ENCODE peak calls at places on chromosomes 3 and 15, in ten cellular contexts. K, N, U, G, Q, F, M, P, H and C are unnamed samples.

GRCh38 chr15:68431792-68432401 is at the start of gene ITGA11:
- DNase-seq in K (peak), N (peak), U (peak), G (peak), Q (no peak), F (peak), M (peak), P (peak), H (peak), C (no peak)

GRCh38 chr15:66765478-66766281 is 63.6 kb downstream of the SMAD6 start:
- DNase-seq in K (no peak), N (peak), U (no peak), G (peak), Q (peak), F (peak), M (no peak), P (no peak), H (no peak), C (no peak)

GRCh38 chr15:67824900-67825879 is at the start of gene SKOR1:
- DNase-seq in K (peak), N (no peak), U (peak), G (no peak), Q (no peak), F (no peak), M (peak), P (peak), H (no peak), C (no peak)

GRCh38 chr15:78291052-78291451 is 8.4 kb downstream of the SKIC8 start:
- DNase-seq in K (no peak), N (no peak), U (no peak), G (no peak), Q (no peak), F (no peak), M (no peak), P (no peak), H (no peak), C (no peak)

GRCh38 chr15:64894395-64895056 is 17.2 kb upstream of the ANKDD1A start:
- DNase-seq in K (no peak), N (no peak), U (no peak), G (peak), Q (no peak), F (peak), M (no peak), P (no peak), H (peak), C (peak)

GRCh38 chr3:5231536-5231935 is 44.0 kb downstream of the EDEM1 start:
- DNase-seq in K (no peak), N (no peak), U (no peak), G (no peak), Q (no peak), F (no peak), M (no peak), P (no peak), H (no peak), C (no peak)

GRCh38 chr3:136250226-136250861 is at the start of gene PCCB:
- DNase-seq in K (peak), N (peak), U (peak), G (peak), Q (peak), F (peak), M (peak), P (peak), H (peak), C (peak)

GRCh38 chr3:177905895-177906511 is 630.2 kb upstream of the KCNMB2 start:
- DNase-seq in K (peak), N (no peak), U (no peak), G (no peak), Q (no peak), F (no peak), M (peak), P (no peak), H (no peak), C (no peak)

GRCh38 chr3:27360113-27361078 is 8.8 kb downstream of the NEK10 start:
- DNase-seq in K (peak), N (no peak), U (no peak), G (no peak), Q (no peak), F (peak), M (peak), P (no peak), H (no peak), C (no peak)

GRCh38 chr3:159892171-159892791 is 96.4 kb upstream of the IL12A start:
- DNase-seq in K (no peak), N (no peak), U (no peak), G (no peak), Q (no peak), F (no peak), M (no peak), P (no peak), H (no peak), C (no peak)

GRCh38 chr3:51718547-51719412 is 11.9 kb downstream of the GRM2 start:
- DNase-seq in K (peak), N (no peak), U (peak), G (peak), Q (no peak), F (no peak), M (peak), P (no peak), H (no peak), C (peak)

GRCh38 chr15:78284758-78285157 is 14.7 kb downstream of the SKIC8 start:
- DNase-seq in K (no peak), N (no peak), U (no peak), G (no peak), Q (no peak), F (no peak), M (no peak), P (no peak), H (no peak), C (no peak)

GRCh38 chr3:66836363-66837152 is 161.5 kb upstream of the KBTBD8 start:
- DNase-seq in K (no peak), N (no peak), U (no peak), G (no peak), Q (no peak), F (no peak), M (peak), P (no peak), H (no peak), C (no peak)

GRCh38 chr15:56871180-56871579 is 47.3 kb upstream of the TCF12 start:
- DNase-seq in K (peak), N (no peak), U (no peak), G (no peak), Q (no peak), F (no peak), M (peak), P (no peak), H (no peak), C (no peak)

GRCh38 chr15:90660195-90660995 is 56.8 kb upstream of the BLM start:
- DNase-seq in K (peak), N (no peak), U (no peak), G (no peak), Q (no peak), F (no peak), M (peak), P (peak), H (peak), C (peak)

GRCh38 chr3:18079062-18079461 is 336.6 kb upstream of the TBC1D5 start:
- DNase-seq in K (no peak), N (no peak), U (no peak), G (no peak), Q (no peak), F (no peak), M (no peak), P (no peak), H (no peak), C (no peak)

GRCh38 chr3:18080198-18080689 is 337.8 kb upstream of the TBC1D5 start:
- DNase-seq in K (peak), N (no peak), U (peak), G (no peak), Q (no peak), F (no peak), M (peak), P (no peak), H (no peak), C (no peak)

GRCh38 chr3:18082551-18083272 is 340.3 kb upstream of the TBC1D5 start:
- DNase-seq in K (no peak), N (no peak), U (no peak), G (no peak), Q (no peak), F (no peak), M (no peak), P (no peak), H (no peak), C (no peak)

GRCh38 chr3:18076301-18076700 is 333.9 kb upstream of the TBC1D5 start:
- DNase-seq in K (no peak), N (no peak), U (peak), G (no peak), Q (no peak), F (no peak), M (no peak), P (no peak), H (no peak), C (no peak)

DNA sequence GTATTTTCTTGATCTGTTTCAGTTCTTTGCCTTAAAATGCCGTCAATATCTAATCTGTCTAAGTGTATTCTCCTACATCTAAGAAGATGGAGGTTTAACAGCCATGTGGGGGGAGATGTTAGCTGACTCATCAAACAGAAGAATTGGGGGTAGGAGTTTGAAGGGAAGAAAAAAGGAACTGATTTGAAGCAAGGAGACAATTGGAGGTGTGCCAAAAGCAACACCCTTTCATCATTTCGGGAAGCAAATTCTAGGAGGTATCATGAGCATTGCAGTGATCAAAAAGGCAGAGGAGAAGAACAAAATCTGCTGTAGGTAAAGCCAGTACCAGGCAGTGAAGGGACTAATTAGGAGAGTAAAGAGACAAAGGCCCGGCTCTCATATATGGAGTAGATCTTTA is 337.3 kb upstream of the TBC1D5 start:
- DNase-seq in K (peak), N (no peak), U (no peak), G (no peak), Q (no peak), F (no peak), M (peak), P (no peak), H (no peak), C (no peak)
- TF ChIP-seq CTCF in K (no peak), N (no peak), U (no peak), G (no peak), Q (no peak), F (no peak), M (no peak), P (no peak), H (no peak), C (no peak)

GRCh38 chr3:133575121-133575520 is 1.6 kb downstream of the CDV3 start:
- DNase-seq in K (no peak), N (no peak), U (no peak), G (no peak), Q (no peak), F (no peak), M (peak), P (no peak), H (no peak), C (no peak)

GRCh38 chr3:133574260-133574881 is 885 bp downstream of the CDV3 start:
- DNase-seq in K (peak), N (peak), U (peak), G (peak), Q (no peak), F (peak), M (peak), P (no peak), H (peak), C (peak)

GRCh38 chr3:133573629-133574194 is at the start of gene CDV3:
- DNase-seq in K (no peak), N (no peak), U (peak), G (no peak), Q (no peak), F (no peak), M (no peak), P (no peak), H (no peak), C (peak)

GRCh38 chr3:133572158-133573053 is 1.1 kb upstream of the CDV3 start:
- DNase-seq in K (no peak), N (no peak), U (no peak), G (no peak), Q (no peak), F (no peak), M (peak), P (no peak), H (no peak), C (no peak)

DNA sequence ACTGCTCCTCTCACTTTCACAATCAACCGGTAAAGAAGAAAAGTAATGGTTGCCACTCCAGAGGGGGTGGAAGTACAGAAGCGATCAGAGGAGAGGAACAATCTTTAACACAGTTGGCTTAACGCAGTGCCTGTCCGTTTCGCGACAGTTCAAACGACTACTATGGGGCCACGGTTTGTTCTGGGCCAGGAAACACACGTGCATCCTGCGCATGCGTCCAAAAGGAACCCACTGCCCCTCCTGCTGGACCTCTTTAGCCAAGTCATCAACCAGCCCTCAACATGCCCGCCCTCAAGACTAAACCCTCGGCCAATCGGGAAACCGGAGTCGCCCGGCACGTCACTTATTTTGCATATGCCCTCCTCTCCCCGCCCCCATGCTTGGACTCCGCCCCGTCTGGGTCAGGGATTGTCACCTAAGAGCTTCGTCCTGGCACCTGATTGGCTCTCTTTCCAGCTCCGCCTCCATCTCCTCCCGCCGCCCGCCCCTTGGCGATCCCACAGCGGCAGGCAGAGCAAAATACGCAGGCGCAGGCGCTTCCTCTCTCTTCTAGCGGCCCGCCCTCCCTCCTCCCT is 345 bp upstream of the CDV3 start:
- DNase-seq in K (peak), N (peak), U (peak), G (peak), Q (peak), F (peak), M (peak), P (peak), H (peak), C (peak)
- TF ChIP-seq CTCF in K (peak), N (no peak), U (peak), G (peak), Q (no peak), F (no peak), M (peak), P (no peak), H (no peak), C (no peak)

GRCh38 chr15:71802770-71803169 is 7.6 kb upstream of the NR2E3 start:
- DNase-seq in K (no peak), N (no peak), U (peak), G (no peak), Q (no peak), F (no peak), M (no peak), P (no peak), H (no peak), C (no peak)
- TF ChIP-seq CTCF in K (peak), N (peak), U (peak), G (peak), Q (no peak), F (peak), M (peak), P (peak), H (no peak), C (no peak)

GRCh38 chr15:49423906-49424520 is 971 bp downstream of the FGF7 start:
- DNase-seq in K (no peak), N (no peak), U (peak), G (no peak), Q (no peak), F (no peak), M (no peak), P (no peak), H (no peak), C (no peak)

GRCh38 chr15:49424954-49425353 is 1.9 kb downstream of the FGF7 start:
- DNase-seq in K (no peak), N (no peak), U (no peak), G (no peak), Q (no peak), F (no peak), M (peak), P (no peak), H (no peak), C (no peak)

GRCh38 chr15:49418811-49419210 is 4.2 kb upstream of the FGF7 start:
- DNase-seq in K (no peak), N (no peak), U (no peak), G (no peak), Q (no peak), F (no peak), M (no peak), P (no peak), H (no peak), C (no peak)

GRCh38 chr15:49423021-49423420 is at the start of gene FGF7:
- DNase-seq in K (no peak), N (no peak), U (peak), G (no peak), Q (no peak), F (no peak), M (peak), P (no peak), H (no peak), C (no peak)

DNA sequence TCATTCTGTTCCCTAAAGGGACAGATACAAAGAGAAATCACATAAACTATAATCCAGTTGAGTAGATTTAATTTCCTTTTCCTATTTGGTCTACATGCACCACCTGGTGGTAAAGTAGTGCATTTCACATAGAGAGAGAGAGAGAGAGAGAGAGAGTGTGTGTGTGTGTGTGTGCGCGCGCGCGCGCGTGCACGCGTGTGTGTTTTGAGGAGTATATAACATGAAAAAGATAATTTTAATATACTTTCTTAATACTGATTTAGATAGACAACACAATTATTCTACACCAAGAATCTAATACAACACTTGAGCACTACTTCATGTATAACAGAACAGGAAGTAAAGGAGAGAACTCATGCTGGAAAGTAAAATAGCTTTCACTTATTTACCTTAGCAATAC is 1.1 kb upstream of the FGF7 start:
- DNase-seq in K (peak), N (no peak), U (peak), G (no peak), Q (no peak), F (no peak), M (peak), P (no peak), H (no peak), C (peak)
- TF ChIP-seq CTCF in K (peak), N (peak), U (peak), G (peak), Q (peak), F (peak), M (peak), P (peak), H (peak), C (peak)

DNA sequence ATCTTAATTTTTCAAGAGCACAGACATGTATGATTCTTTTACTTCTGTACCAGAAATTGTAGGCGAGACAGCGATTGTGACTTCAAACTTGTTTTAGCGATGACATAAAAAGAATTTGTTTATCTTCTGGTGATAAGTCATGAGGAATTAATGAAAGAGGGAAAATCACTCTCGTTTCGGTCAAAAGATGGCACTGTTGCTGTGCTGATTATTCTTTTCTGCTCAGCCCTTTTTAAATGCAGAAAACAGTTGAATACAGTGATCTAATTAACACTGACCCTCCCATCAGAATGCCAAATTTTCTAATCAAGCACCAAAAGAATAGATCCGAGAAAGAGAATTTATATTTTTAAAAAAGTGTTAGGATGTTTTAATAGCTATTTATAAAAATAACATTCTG is 52.6 kb downstream of the NSUN3 start:
- DNase-seq in K (peak), N (no peak), U (no peak), G (no peak), Q (no peak), F (no peak), M (peak), P (no peak), H (no peak), C (no peak)
- TF ChIP-seq CTCF in K (peak), N (no peak), U (peak), G (peak), Q (no peak), F (no peak), M (peak), P (peak), H (no peak), C (no peak)